ENCODE peak calls at places on chromosome 16, in five cellular contexts. B is fibroblast of lung, C is GM12878, G is cardiac muscle cell, J is psoas muscle. H is an unnamed sample.

GRCh38 chr16:67441289-67441753 is 10.4 kb downstream of the HSD11B2 start:
- DNase-seq in B (no peak), C (no peak), G (no peak), J (peak), H (peak)

GRCh38 chr16:53207810-53208752 is 153.3 kb downstream of the CHD9 start:
- DNase-seq in B (peak), C (peak), G (peak), J (no peak), H (no peak)

GRCh38 chr16:31298958-31299357 is 39.2 kb downstream of the ITGAM start:
- DNase-seq in B (no peak), C (peak), G (peak), J (no peak), H (no peak)

GRCh38 chr16:89323120-89323960 is 105.8 kb downstream of the ZNF778 start:
- DNase-seq in B (no peak), C (no peak), G (no peak), J (peak), H (no peak)

GRCh38 chr16:67965668-67966548 is 2.5 kb downstream of the SLC12A4 start:
- DNase-seq in B (peak), C (no peak), G (no peak), J (no peak), H (no peak)

GRCh38 chr16:87824016-87824990 is 45.0 kb downstream of the SLC7A5 start:
- DNase-seq in B (no peak), C (no peak), G (no peak), J (no peak), H (no peak)

GRCh38 chr16:85123891-85124635 is 11.8 kb upstream of the CIBAR2 start:
- DNase-seq in B (peak), C (no peak), G (peak), J (peak), H (no peak)

GRCh38 chr16:89290887-89291286 is 73.4 kb downstream of the ZNF778 start:
- DNase-seq in B (no peak), C (no peak), G (no peak), J (peak), H (no peak)

GRCh38 chr16:12453832-12454231 is 349.9 kb downstream of the CPPED1 start:
- DNase-seq in B (no peak), C (no peak), G (no peak), J (no peak), H (no peak)

GRCh38 chr16:81394966-81395655 is 49.5 kb upstream of the CMIP start:
- DNase-seq in B (no peak), C (no peak), G (peak), J (no peak), H (no peak)

GRCh38 chr16:71431991-71432390 is 9.9 kb downstream of the TLE7 start:
- DNase-seq in B (no peak), C (no peak), G (no peak), J (no peak), H (no peak)

GRCh38 chr16:79286646-79287423 is 313.7 kb downstream of the MAF start:
- DNase-seq in B (no peak), C (peak), G (no peak), J (peak), H (peak)

DNA sequence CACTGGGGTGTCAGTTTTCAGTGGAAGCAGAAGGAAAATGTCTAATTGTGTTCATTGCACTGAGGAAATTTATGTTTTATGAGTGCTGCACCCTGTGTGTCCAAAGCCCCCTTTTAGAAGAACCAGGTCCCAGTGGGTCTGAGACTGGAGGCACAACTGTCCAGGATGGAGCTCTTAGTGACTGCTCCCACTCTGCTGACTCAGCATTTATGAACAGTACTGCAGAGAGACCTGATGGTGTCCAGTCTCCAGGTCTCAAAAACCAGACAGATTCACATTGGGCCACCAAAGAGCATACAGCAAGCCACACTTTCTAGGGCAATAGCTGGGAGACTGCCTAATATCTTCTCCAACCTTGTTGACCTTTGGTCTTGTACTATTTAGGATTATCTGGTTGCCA is 321.9 kb downstream of the CBLN1 start:
- DNase-seq in B (no peak), C (no peak), G (no peak), J (no peak), H (no peak)
- TF ChIP-seq CTCF in B (no peak), C (no peak), G (no peak), J (no peak), H (no peak)

GRCh38 chr16:57808589-57808988 is 6.3 kb upstream of the KIFC3 start:
- DNase-seq in B (no peak), C (no peak), G (no peak), J (no peak), H (no peak)
- H3K4me3 ChIP-seq in B (peak), C (no peak), G (no peak), J (peak), H (peak)

GRCh38 chr16:4783951-4784336 is 4.2 kb downstream of the SEPTIN12 start:
- DNase-seq in B (no peak), C (no peak), G (no peak), J (no peak), H (no peak)
- H3K27ac ChIP-seq in B (no peak), C (no peak), G (no peak), J (no peak), H (no peak)

GRCh38 chr16:86566966-86567700 is 504 bp downstream of the FOXC2 start:
- DNase-seq in B (peak), C (no peak), G (peak), J (no peak), H (no peak)
- TF ChIP-seq CTCF in B (no peak), C (no peak), G (no peak), J (no peak), H (no peak)

GRCh38 chr16:46687486-46687885 is 1.5 kb downstream of the VPS35 start:
- DNase-seq in B (no peak), C (no peak), G (no peak), J (no peak), H (no peak)
- H3K4me3 ChIP-seq in B (peak), C (peak), G (peak), J (peak), H (peak)

H was measured in dorsolateral prefrontal cortex.